ENCODE peak calls at places on chromosomes 2 and 18, in nine cellular contexts. D is pancreas, W is H9, L is hepatocyte, M is ascending aorta, E is fibroblast of lung, O is stomach, Z is ovary, Q is testis. T is an unnamed sample. For H3K4me1, the result is how much of the 10 kb centered on the place peaks cover.

GRCh38 chr2:96526101-96526591 is 10.4 kb upstream of the ARID5A start:
- DNase-seq in E (no peak), D (no peak), M (no peak), L (no peak), Z (no peak), O (no peak), W (no peak), Q (no peak), T (no peak)

GRCh38 chr2:147845608-147846002 is 776 bp downstream of the ACVR2A start:
- DNase-seq in W (no peak), M (no peak), Q (no peak), D (no peak), O (no peak), L (no peak), E (peak), Z (no peak), T (no peak)

GRCh38 chr2:79511320-79511951 is 1.4 kb upstream of the CTNNA2 start:
- DNase-seq in Z (peak), E (peak), L (peak), W (peak), Q (peak), M (no peak), D (peak), O (peak), T (no peak)

GRCh38 chr2:109148347-109148746 is 19.3 kb downstream of the SH3RF3 start:
- DNase-seq in D (no peak), O (no peak), W (no peak), Q (no peak), Z (no peak), L (no peak), E (no peak), M (no peak), T (no peak)

GRCh38 chr18:46630160-46630559 is 26.9 kb downstream of the LOXHD1 start:
- DNase-seq in L (no peak), D (no peak), Z (no peak), M (no peak), Q (no peak), W (no peak), O (no peak), E (no peak), T (no peak)

GRCh38 chr18:46867471-46868170 is 49.7 kb downstream of the PIAS2 start:
- DNase-seq in O (no peak), W (no peak), Q (no peak), D (no peak), M (no peak), E (no peak), L (no peak), Z (no peak), T (no peak)

GRCh38 chr2:68650645-68651044 is 7.3 kb downstream of the PROKR1 start:
- DNase-seq in W (no peak), O (no peak), L (no peak), D (no peak), E (no peak), Z (no peak), M (no peak), Q (no peak), T (no peak)

GRCh38 chr2:122029945-122030344 is 274.5 kb downstream of the TSN start:
- DNase-seq in L (no peak), M (no peak), W (no peak), E (no peak), Q (no peak), Z (no peak), D (no peak), O (no peak), T (no peak)

DNA sequence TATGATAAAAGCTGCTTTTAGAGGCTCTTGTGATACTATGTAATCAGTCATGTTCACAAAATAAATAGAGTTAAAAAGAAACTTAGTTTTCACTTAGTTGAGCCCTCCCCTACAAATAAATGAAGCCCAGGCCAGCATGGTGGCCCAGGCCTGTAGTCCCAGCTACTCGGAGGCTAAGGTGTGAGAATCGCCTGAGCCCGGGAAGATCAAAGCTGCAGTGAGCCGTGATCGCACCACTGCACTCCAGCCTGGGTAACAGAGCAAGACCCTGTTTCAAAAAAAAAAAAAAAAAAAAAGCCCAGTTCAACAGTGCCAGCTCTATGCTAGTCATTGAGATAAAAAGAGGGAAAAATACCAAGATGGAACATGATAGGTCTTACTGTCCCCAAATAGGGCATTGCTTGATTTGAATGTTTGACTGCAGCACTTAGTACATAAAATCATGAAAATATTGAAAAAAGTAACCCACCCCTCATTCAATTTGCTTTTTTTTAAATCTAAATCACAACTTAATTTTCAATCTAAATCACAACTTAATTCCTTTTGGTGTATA is 1.5 kb downstream of the ASNSD1 start:
- DNase-seq in M (no peak), L (no peak), E (no peak), Q (no peak), O (no peak), W (no peak), D (no peak), Z (no peak), T (no peak)
- H3K4me1 ChIP-seq in M (under half), L (under half), E (under half), Q (under half), O (under half), W (under half), D (under half), Z (under half), T (under half)

DNA sequence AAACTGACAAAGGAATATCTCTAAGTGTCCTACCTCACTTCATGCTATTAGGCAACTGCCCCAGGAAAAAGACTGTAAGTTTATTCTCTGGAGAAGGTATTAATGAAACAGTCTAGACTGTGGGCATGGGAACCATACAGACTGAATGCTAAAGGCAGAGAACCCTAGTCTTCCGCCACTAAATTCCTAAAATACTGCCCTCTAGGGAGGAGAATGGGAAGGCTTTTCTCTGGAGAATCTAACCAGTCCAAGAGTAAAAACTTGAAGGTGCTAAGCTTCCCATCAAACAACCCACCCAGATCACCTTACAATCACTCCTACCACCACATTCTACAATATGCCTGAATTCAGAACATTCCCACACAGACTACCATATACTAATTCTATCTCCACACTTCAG is 3.4 kb downstream of the SRBD1 start:
- DNase-seq in Q (no peak), L (peak), Z (no peak), M (no peak), W (no peak), E (no peak), O (no peak), D (no peak), T (no peak)
- TF ChIP-seq CTCF in Q (no peak), L (peak), Z (no peak), M (peak), W (peak), E (peak), O (no peak), D (peak), T (peak)

GRCh38 chr2:85503168-85503610 is 35.8 kb upstream of the MAT2A start:
- DNase-seq in W (no peak), E (no peak), Z (no peak), D (no peak), L (peak), Q (no peak), O (peak), M (no peak), T (no peak)

GRCh38 chr2:85505551-85506238 is 33.3 kb upstream of the MAT2A start:
- DNase-seq in Z (no peak), Q (no peak), L (no peak), M (no peak), E (no peak), W (no peak), D (no peak), O (no peak), T (no peak)

GRCh38 chr2:85502720-85503119 is 36.2 kb upstream of the MAT2A start:
- DNase-seq in Q (no peak), Z (no peak), O (no peak), E (no peak), W (no peak), M (no peak), D (no peak), L (no peak), T (no peak)

GRCh38 chr2:85504434-85505261 is 34.3 kb upstream of the MAT2A start:
- DNase-seq in W (no peak), O (peak), Z (no peak), M (peak), Q (peak), E (peak), D (no peak), L (no peak), T (peak)

GRCh38 chr2:85503611-85504433 is 35.1 kb upstream of the MAT2A start:
- DNase-seq in L (no peak), O (no peak), Z (no peak), M (no peak), Q (no peak), E (peak), D (no peak), W (no peak), T (no peak)
- H3K4me1 ChIP-seq in L (under half), O (under half), Z (under half), M (under half), Q (under half), E (under half), D (under half), W (under half), T (under half)

GRCh38 chr2:138830547-138830946 is 50.4 kb upstream of the NXPH2 start:
- DNase-seq in W (no peak), O (no peak), Z (no peak), M (no peak), E (no peak), L (no peak), Q (no peak), D (no peak), T (no peak)

GRCh38 chr2:138831691-138832090 is 51.5 kb upstream of the NXPH2 start:
- DNase-seq in L (no peak), O (no peak), E (no peak), M (no peak), Z (no peak), Q (no peak), W (no peak), D (no peak), T (no peak)

GRCh38 chr2:138831154-138831553 is 51.0 kb upstream of the NXPH2 start:
- DNase-seq in Z (no peak), D (no peak), O (no peak), M (no peak), L (no peak), E (no peak), W (no peak), Q (no peak), T (no peak)

GRCh38 chr2:138827426-138828054 is 47.4 kb upstream of the NXPH2 start:
- DNase-seq in O (no peak), M (no peak), Z (no peak), W (peak), D (no peak), L (peak), E (peak), Q (peak), T (no peak)

DNA sequence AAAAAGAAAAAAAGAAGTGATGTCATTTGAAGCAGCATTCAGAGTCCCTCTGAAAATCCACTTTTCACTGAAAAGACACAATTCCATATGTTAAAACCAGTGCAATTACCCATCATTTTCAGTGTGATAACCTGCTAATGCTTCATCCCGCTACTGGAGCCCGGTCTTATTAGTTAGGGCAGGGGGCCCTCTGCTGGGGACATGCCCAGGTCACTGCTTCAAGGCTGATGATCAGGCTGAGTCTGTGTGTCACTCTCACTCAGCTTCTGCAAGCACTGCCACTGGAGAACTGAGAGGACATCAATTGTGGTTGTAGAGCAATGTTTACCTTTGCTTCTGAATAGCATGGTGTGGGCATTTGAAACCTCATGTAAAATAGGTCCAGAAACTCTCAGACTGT is 49.1 kb upstream of the NXPH2 start:
- DNase-seq in Z (peak), L (peak), D (no peak), W (peak), Q (peak), O (no peak), E (peak), M (no peak), T (no peak)
- TF ChIP-seq CTCF in Z (no peak), L (peak), D (no peak), W (peak), Q (no peak), O (no peak), E (no peak), M (no peak), T (no peak)

GRCh38 chr2:47568164-47568861 is 165.4 kb downstream of the MSH2 start:
- DNase-seq in O (no peak), D (no peak), E (no peak), Q (no peak), M (no peak), L (no peak), W (no peak), Z (no peak), T (no peak)
- H3K4me1 ChIP-seq in O (under half), D (under half), E (under half), Q (under half), M (under half), L (under half), W (under half), Z (under half), T (under half)

DNA sequence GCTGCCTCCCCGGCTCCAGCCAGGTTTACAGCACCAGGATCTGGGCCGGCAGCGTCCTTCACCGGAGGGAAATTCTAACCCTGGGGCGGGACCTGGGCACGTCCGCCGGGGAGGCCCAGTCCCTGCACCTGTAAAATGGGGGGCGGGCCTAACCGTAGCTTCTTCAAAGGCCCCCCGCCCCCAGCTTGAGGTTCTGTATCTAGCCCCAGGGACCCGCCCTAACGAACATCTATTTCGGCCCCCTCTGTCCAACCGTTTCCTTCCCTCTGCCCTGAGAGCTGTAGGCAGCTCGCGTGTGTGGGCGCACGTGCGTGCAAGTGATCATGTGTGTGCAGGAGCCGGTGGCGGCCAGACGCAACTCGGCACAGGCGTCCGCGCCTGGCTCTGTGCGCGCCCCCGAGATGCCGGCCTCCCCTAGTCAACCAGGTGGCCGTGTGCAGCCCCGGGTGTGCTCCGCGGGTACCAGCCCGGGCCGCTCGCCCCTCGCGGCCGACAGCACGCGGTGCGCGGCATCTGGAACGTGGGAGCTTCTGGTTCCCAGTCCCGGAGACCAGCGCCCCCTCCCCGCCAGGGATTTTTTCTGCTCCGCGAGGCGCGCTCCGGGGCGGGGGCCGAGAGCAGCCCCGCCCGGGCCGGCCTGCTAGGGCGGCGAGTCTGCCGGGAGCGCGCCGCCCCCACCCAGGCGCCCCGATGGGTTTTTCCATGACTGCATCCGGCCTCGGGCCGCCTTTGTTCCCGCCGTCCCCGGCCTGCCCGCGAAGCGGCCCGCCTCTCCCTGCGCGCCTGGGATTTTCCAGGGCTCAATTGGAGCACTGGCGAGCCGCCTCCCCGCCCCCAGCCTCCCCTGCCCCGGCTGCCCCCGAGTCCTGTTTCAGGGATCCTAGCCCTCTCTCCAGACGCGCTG is 21.2 kb downstream of the TEX44 start:
- DNase-seq in O (peak), Z (peak), Q (peak), M (peak), L (peak), E (peak), D (peak), W (peak), T (peak)
- TF ChIP-seq CTCF in O (peak), Z (peak), Q (no peak), M (peak), L (peak), E (no peak), D (peak), W (peak), T (peak)

GRCh38 chr2:239394978-239395377 is 5.8 kb downstream of the HDAC4 start:
- DNase-seq in Z (no peak), Q (no peak), M (peak), D (no peak), E (no peak), W (no peak), O (no peak), L (no peak), T (no peak)

GRCh38 chr2:239395524-239395923 is 5.3 kb downstream of the HDAC4 start:
- DNase-seq in W (no peak), L (no peak), M (peak), D (no peak), E (no peak), O (no peak), Z (no peak), Q (no peak), T (no peak)

GRCh38 chr2:239393941-239394340 is 6.9 kb downstream of the HDAC4 start:
- DNase-seq in E (peak), W (no peak), Q (no peak), D (no peak), O (no peak), M (peak), L (no peak), Z (no peak), T (no peak)

GRCh38 chr2:239393401-239393940 is 7.3 kb downstream of the HDAC4 start:
- DNase-seq in Q (no peak), W (no peak), L (no peak), O (peak), Z (peak), E (peak), M (peak), D (no peak), T (no peak)

DNA sequence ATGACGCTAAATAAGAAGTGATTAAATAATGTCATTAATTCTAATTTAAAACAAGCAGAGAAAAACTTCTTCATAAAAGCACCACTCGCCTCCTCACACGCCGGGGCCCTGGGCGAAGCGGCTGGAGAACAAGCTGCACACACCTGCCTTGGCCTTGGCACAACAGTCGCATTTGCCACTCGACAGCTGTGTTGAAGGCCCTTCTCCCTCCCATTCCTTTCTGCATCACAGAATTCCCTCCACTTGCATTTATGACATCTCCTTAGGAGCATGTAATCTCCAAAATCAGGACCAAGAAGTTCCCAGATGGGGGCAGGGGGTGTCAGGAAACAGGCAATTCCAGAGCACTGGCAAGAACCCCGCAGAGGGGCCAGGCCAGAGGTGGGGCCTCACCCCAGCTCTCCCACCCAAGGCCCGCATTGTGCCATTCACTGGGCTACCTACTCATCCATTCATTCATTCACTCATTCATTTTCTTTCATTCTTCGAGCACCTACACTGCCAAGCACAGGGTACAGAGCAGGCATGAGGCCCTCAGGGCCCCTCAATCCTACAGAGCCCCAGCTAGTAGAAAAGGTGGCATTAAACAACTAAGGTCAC is 6.4 kb downstream of the HDAC4 start:
- DNase-seq in L (no peak), M (peak), W (no peak), D (no peak), Q (no peak), E (no peak), Z (no peak), O (no peak), T (no peak)
- H3K4me1 ChIP-seq in L (under half), M (under half), W (under half), D (under half), Q (under half), E (under half), Z (under half), O (under half), T (under half)

GRCh38 chr18:78411539-78411938 is 568.1 kb upstream of the SALL3 start:
- DNase-seq in E (no peak), O (no peak), M (no peak), Q (no peak), W (no peak), Z (no peak), L (no peak), D (no peak), T (no peak)
- TF ChIP-seq CTCF in E (no peak), O (no peak), M (no peak), Q (no peak), W (no peak), Z (no peak), L (no peak), D (no peak), T (no peak)

DNA sequence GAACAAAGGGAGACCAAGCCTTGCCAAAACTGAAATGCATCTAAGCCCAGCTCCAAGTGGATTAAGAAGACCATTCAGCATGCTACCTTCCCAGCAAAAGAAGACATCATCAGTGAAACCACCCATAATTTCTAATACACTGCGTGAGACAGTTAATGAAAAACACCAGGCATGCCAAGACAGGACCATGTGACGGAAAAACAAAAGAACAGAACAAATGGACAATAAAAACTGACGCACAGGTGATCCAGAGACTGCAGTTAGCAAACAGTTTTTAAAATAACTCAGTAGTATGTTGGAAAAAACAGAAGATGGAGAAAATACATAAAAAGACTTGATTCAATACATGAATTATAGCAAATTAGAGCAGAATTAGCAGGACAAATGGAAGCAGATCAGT is 15.3 kb downstream of the FAM168B start:
- DNase-seq in M (no peak), O (no peak), Z (no peak), E (no peak), Q (no peak), D (no peak), L (no peak), W (no peak), T (no peak)
- H3K4me1 ChIP-seq in M (under half), O (under half), Z (under half), E (under half), Q (under half), D (under half), L (under half), W (under half), T (under half)